ENCODE peak calls at places on chromosomes 6 and 20, in nine cellular contexts. One of them, this sample, is unnamed.

GRCh38 chr6:106547961-106548453 is 81.3 kb downstream of the RTN4IP1 start:
- DNase-seq in aorta: no peak
- DNase-seq in GM23338: peak; percentile 40
- DNase-seq in A673: no peak
- DNase-seq in left ventricle myocardium inferior: no peak
- DNase-seq in right cardiac atrium: no peak
- DNase-seq in psoas muscle: no peak
- DNase-seq in heart right ventricle: no peak
- DNase-seq in H9: no peak
- DNase-seq in this sample: no peak

GRCh38 chr6:39044181-39044580 is 4.4 kb upstream of the GLP1R start:
- DNase-seq in H9: no peak
- DNase-seq in A673: no peak
- DNase-seq in right cardiac atrium: no peak
- DNase-seq in left ventricle myocardium inferior: no peak
- DNase-seq in aorta: no peak
- DNase-seq in heart right ventricle: no peak
- DNase-seq in GM23338: no peak
- DNase-seq in psoas muscle: no peak
- DNase-seq in this sample: no peak

GRCh38 chr20:62409935-62410741 is 3.1 kb upstream of the CABLES2 start:
- DNase-seq in aorta: no peak
- DNase-seq in heart right ventricle: peak; percentile 60
- DNase-seq in right cardiac atrium: peak; percentile 76
- DNase-seq in A673: peak; percentile 64
- DNase-seq in H9: peak; percentile 73
- DNase-seq in left ventricle myocardium inferior: peak; percentile 43
- DNase-seq in GM23338: peak; percentile 81
- DNase-seq in psoas muscle: peak; percentile 47
- DNase-seq in this sample: peak; percentile 84

GRCh38 chr6:21992178-21992967 is 304.5 kb downstream of the PRL start:
- DNase-seq in left ventricle myocardium inferior: no peak
- DNase-seq in psoas muscle: no peak
- DNase-seq in A673: peak; percentile 34
- DNase-seq in right cardiac atrium: peak; percentile 44
- DNase-seq in GM23338: no peak
- DNase-seq in H9: no peak
- DNase-seq in heart right ventricle: no peak
- DNase-seq in aorta: no peak
- DNase-seq in this sample: no peak

GRCh38 chr6:24205020-24205492 is 79.0 kb downstream of the NRSN1 start:
- DNase-seq in H9: no peak
- DNase-seq in left ventricle myocardium inferior: no peak
- DNase-seq in psoas muscle: no peak
- DNase-seq in A673: peak; percentile 68
- DNase-seq in aorta: no peak
- DNase-seq in GM23338: peak; percentile 68
- DNase-seq in heart right ventricle: no peak
- DNase-seq in right cardiac atrium: no peak
- DNase-seq in this sample: no peak

GRCh38 chr6:90393232-90393884 is 96.7 kb upstream of the BACH2 start:
- DNase-seq in psoas muscle: peak; percentile 43
- DNase-seq in heart right ventricle: no peak
- DNase-seq in A673: peak; percentile 66
- DNase-seq in left ventricle myocardium inferior: no peak
- DNase-seq in GM23338: peak; percentile 88
- DNase-seq in right cardiac atrium: peak; percentile 64
- DNase-seq in aorta: no peak
- DNase-seq in H9: peak; percentile 67
- DNase-seq in this sample: no peak

GRCh38 chr20:17648782-17649730 is 33.0 kb downstream of the RRBP1 start:
- DNase-seq in right cardiac atrium: peak; percentile 74
- DNase-seq in heart right ventricle: peak; percentile 44
- DNase-seq in psoas muscle: no peak
- DNase-seq in aorta: peak; percentile 72
- DNase-seq in left ventricle myocardium inferior: no peak
- DNase-seq in H9: no peak
- DNase-seq in A673: no peak
- DNase-seq in GM23338: peak; percentile 47
- DNase-seq in this sample: peak; percentile 79

GRCh38 chr6:8066108-8066507 is 1.9 kb upstream of the BLOC1S5 start:
- DNase-seq in psoas muscle: no peak
- DNase-seq in H9: no peak
- DNase-seq in GM23338: peak; percentile 36
- DNase-seq in heart right ventricle: no peak
- DNase-seq in aorta: no peak
- DNase-seq in right cardiac atrium: no peak
- DNase-seq in A673: peak; percentile 25
- DNase-seq in left ventricle myocardium inferior: no peak
- DNase-seq in this sample: no peak

GRCh38 chr20:5033566-5033965 is 32.3 kb upstream of the SLC23A2 start:
- DNase-seq in H9: no peak
- DNase-seq in aorta: no peak
- DNase-seq in GM23338: no peak
- DNase-seq in A673: no peak
- DNase-seq in left ventricle myocardium inferior: no peak
- DNase-seq in heart right ventricle: no peak
- DNase-seq in right cardiac atrium: no peak
- DNase-seq in psoas muscle: no peak
- DNase-seq in this sample: no peak

GRCh38 chr6:1029196-1029595 is 282.7 kb upstream of the FOXQ1 start:
- DNase-seq in left ventricle myocardium inferior: no peak
- DNase-seq in right cardiac atrium: no peak
- DNase-seq in H9: no peak
- DNase-seq in psoas muscle: no peak
- DNase-seq in aorta: no peak
- DNase-seq in heart right ventricle: no peak
- DNase-seq in A673: no peak
- DNase-seq in GM23338: no peak
- DNase-seq in this sample: no peak

GRCh38 chr6:1025821-1026220 is 286.1 kb upstream of the FOXQ1 start:
- DNase-seq in A673: no peak
- DNase-seq in H9: no peak
- DNase-seq in heart right ventricle: no peak
- DNase-seq in right cardiac atrium: no peak
- DNase-seq in GM23338: no peak
- DNase-seq in aorta: no peak
- DNase-seq in psoas muscle: no peak
- DNase-seq in left ventricle myocardium inferior: no peak
- DNase-seq in this sample: no peak

GRCh38 chr6:1028744-1029143 is 283.2 kb upstream of the FOXQ1 start:
- DNase-seq in A673: no peak
- DNase-seq in H9: no peak
- DNase-seq in heart right ventricle: no peak
- DNase-seq in right cardiac atrium: no peak
- DNase-seq in GM23338: no peak
- DNase-seq in left ventricle myocardium inferior: no peak
- DNase-seq in aorta: no peak
- DNase-seq in psoas muscle: no peak
- DNase-seq in this sample: no peak

GRCh38 chr6:1027795-1028569 is 283.9 kb upstream of the FOXQ1 start:
- DNase-seq in A673: peak; percentile 27
- DNase-seq in psoas muscle: no peak
- DNase-seq in left ventricle myocardium inferior: no peak
- DNase-seq in GM23338: peak; percentile 42
- DNase-seq in heart right ventricle: no peak
- DNase-seq in right cardiac atrium: no peak
- DNase-seq in aorta: no peak
- DNase-seq in H9: peak; percentile 49
- DNase-seq in this sample: no peak

DNA sequence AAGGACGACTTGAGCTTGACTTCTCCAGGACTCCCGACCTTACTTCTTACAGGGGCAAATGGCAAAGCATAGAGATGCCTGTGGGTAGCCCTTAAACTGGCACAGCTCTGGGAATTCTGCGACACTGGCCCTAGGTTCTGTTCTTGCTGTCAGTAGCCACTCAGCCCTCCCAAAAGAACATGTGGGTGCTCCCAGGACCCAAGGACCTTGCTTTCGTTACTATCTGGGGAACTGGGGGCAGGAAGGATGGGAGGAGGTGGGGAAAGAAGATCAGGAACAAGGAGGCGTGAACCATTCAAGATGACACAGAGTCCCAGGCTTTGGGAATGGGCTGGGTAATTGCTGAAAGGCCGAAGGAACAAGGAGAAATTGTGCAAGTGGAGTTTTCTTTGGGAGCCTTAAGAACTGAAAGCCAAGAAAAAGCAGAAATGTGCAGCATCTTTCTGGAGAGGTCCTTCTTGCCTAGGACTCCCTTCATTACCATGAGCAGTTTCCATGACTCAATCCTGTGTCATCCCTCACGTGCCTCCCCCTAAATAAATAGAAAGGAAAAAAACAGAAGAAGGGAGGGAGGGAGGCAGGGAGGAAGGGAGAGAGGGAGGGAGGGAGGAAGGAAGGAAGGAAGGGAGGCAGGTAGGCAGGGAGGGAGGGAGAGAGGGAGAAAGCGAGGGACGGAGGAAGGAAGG is 284.6 kb upstream of the FOXQ1 start:
- DNase-seq in psoas muscle: no peak
- DNase-seq in left ventricle myocardium inferior: no peak
- DNase-seq in heart right ventricle: no peak
- DNase-seq in A673: no peak
- DNase-seq in aorta: no peak
- DNase-seq in GM23338: no peak
- DNase-seq in H9: no peak
- DNase-seq in right cardiac atrium: no peak
- DNase-seq in this sample: no peak
- H3K27ac ChIP-seq in psoas muscle: no peak overlapping the region
- H3K27ac ChIP-seq in left ventricle myocardium inferior: no peak overlapping the region
- H3K27ac ChIP-seq in heart right ventricle: no peak overlapping the region
- H3K27ac ChIP-seq in A673: no peak overlapping the region
- H3K27ac ChIP-seq in aorta: no peak overlapping the region
- H3K27ac ChIP-seq in GM23338: no peak overlapping the region
- H3K27ac ChIP-seq in H9: no peak overlapping the region
- H3K27ac ChIP-seq in right cardiac atrium: no peak overlapping the region
- H3K27ac ChIP-seq in this sample: no peak overlapping the region

GRCh38 chr20:63626424-63627128 is at the start of gene GMEB2:
- DNase-seq in H9: peak; percentile 76
- DNase-seq in heart right ventricle: peak; percentile 82
- DNase-seq in left ventricle myocardium inferior: peak; percentile 81
- DNase-seq in A673: peak; percentile 83
- DNase-seq in GM23338: peak; percentile 75
- DNase-seq in aorta: peak; percentile 91
- DNase-seq in right cardiac atrium: peak; percentile 91
- DNase-seq in psoas muscle: peak; percentile 83
- DNase-seq in this sample: peak; percentile 91
- H3K4me1 ChIP-seq in H9: no peaks in the 10 kb centered on the region
- H3K4me1 ChIP-seq in heart right ventricle: peaks cover 27% of the 10 kb centered on the region
- H3K4me1 ChIP-seq in left ventricle myocardium inferior: peaks cover 45% of the 10 kb centered on the region
- H3K4me1 ChIP-seq in A673: peaks cover 8% of the 10 kb centered on the region
- H3K4me1 ChIP-seq in GM23338: peaks cover 3% of the 10 kb centered on the region
- H3K4me1 ChIP-seq in aorta: no peaks in the 10 kb centered on the region
- H3K4me1 ChIP-seq in right cardiac atrium: no peaks in the 10 kb centered on the region
- H3K4me1 ChIP-seq in psoas muscle: peaks cover 15% of the 10 kb centered on the region
- H3K4me1 ChIP-seq in this sample: peaks cover 8% of the 10 kb centered on the region

GRCh38 chr6:20932284-20932683 is 398.0 kb downstream of the CDKAL1 start:
- DNase-seq in A673: no peak
- DNase-seq in left ventricle myocardium inferior: no peak
- DNase-seq in H9: no peak
- DNase-seq in GM23338: peak; percentile 24
- DNase-seq in right cardiac atrium: no peak
- DNase-seq in psoas muscle: no peak
- DNase-seq in aorta: no peak
- DNase-seq in heart right ventricle: no peak
- DNase-seq in this sample: no peak
- H3K27ac ChIP-seq in A673: no peak overlapping the region
- H3K27ac ChIP-seq in left ventricle myocardium inferior: no peak overlapping the region
- H3K27ac ChIP-seq in H9: no peak overlapping the region
- H3K27ac ChIP-seq in GM23338: no peak overlapping the region
- H3K27ac ChIP-seq in right cardiac atrium: no peak overlapping the region
- H3K27ac ChIP-seq in psoas muscle: no peak overlapping the region
- H3K27ac ChIP-seq in aorta: no peak overlapping the region
- H3K27ac ChIP-seq in heart right ventricle: no peak overlapping the region
- H3K27ac ChIP-seq in this sample: no peak overlapping the region

GRCh38 chr6:32191696-32192607 is 491 bp downstream of the GPSM3 start:
- DNase-seq in GM23338: no peak
- DNase-seq in right cardiac atrium: no peak
- DNase-seq in left ventricle myocardium inferior: no peak
- DNase-seq in A673: no peak
- DNase-seq in aorta: no peak
- DNase-seq in psoas muscle: no peak
- DNase-seq in H9: peak; percentile 24
- DNase-seq in heart right ventricle: no peak
- DNase-seq in this sample: no peak

GRCh38 chr6:32190946-32191677 is 1.1 kb upstream of the PBX2 start:
- DNase-seq in psoas muscle: no peak
- DNase-seq in GM23338: no peak
- DNase-seq in H9: peak; percentile 25
- DNase-seq in A673: no peak
- DNase-seq in aorta: no peak
- DNase-seq in left ventricle myocardium inferior: no peak
- DNase-seq in heart right ventricle: no peak
- DNase-seq in right cardiac atrium: no peak
- DNase-seq in this sample: no peak

GRCh38 chr6:32189742-32190053 is 304 bp downstream of the PBX2 start:
- DNase-seq in A673: no peak
- DNase-seq in right cardiac atrium: peak; percentile 81
- DNase-seq in H9: no peak
- DNase-seq in aorta: peak; percentile 80
- DNase-seq in GM23338: no peak
- DNase-seq in heart right ventricle: no peak
- DNase-seq in psoas muscle: peak; percentile 52
- DNase-seq in left ventricle myocardium inferior: peak; percentile 44
- DNase-seq in this sample: no peak

GRCh38 chr6:32189082-32189741 is 790 bp downstream of the PBX2 start:
- DNase-seq in left ventricle myocardium inferior: no peak
- DNase-seq in aorta: peak; percentile 64
- DNase-seq in psoas muscle: no peak
- DNase-seq in GM23338: peak; percentile 14
- DNase-seq in right cardiac atrium: no peak
- DNase-seq in heart right ventricle: no peak
- DNase-seq in A673: no peak
- DNase-seq in H9: peak; percentile 24
- DNase-seq in this sample: no peak

DNA sequence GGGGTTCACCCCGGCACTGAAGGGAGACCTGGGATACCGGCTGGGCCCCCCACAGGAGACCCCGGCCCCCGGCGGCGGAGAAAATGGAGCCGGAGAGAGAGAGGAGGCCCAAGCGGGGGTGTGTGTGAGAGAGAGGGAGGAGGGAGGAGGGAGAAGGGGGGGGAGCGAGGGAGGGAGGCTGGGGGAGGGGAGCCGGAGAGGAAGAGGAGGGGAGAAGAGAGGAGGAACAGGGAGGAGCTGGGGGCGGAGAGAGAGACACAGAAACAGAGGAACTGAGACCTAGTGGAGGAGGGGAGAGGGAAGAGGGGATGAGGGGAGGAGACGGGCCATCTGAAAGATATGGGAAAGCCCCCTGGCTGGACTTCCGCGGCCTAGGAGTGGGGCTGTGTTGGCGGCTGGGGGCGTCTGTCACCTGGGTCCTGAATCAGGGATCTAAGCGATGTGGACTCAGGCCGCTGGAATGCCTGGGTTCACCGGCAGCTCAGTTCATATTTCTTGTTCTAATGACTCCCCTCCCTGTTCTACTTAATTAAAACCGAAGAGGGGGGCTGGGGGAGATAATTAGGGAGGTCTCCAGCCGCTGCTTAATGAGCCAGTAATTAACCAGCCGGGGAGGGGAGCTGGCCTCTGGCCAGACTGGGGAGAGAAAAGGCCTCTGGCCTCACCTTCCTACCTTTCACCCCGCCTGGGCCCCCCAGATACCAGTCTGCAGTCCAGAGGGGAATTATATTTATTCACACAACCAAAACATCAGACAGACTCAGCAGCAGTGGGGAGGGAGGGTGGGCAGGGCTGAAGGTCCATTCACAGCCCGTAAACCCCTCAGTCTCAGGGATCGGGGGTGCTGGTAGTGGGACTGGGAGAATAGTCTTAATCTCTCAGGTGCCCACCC is at the start of gene PBX2:
- DNase-seq in aorta: peak; percentile 95
- DNase-seq in H9: peak; percentile 88
- DNase-seq in heart right ventricle: peak; percentile 86
- DNase-seq in right cardiac atrium: peak; percentile 96
- DNase-seq in A673: peak; percentile 94
- DNase-seq in GM23338: peak; percentile 93
- DNase-seq in psoas muscle: peak; percentile 89
- DNase-seq in left ventricle myocardium inferior: peak; percentile 93
- DNase-seq in this sample: peak; percentile 93
- H3K4me1 ChIP-seq in aorta: no peaks in the 10 kb centered on the region
- H3K4me1 ChIP-seq in H9: peaks cover 7% of the 10 kb centered on the region
- H3K4me1 ChIP-seq in heart right ventricle: peaks cover 84% of the 10 kb centered on the region
- H3K4me1 ChIP-seq in right cardiac atrium: peaks cover 9% of the 10 kb centered on the region
- H3K4me1 ChIP-seq in A673: peaks cover 29% of the 10 kb centered on the region
- H3K4me1 ChIP-seq in GM23338: peaks cover 51% of the 10 kb centered on the region
- H3K4me1 ChIP-seq in psoas muscle: peaks cover 20% of the 10 kb centered on the region
- H3K4me1 ChIP-seq in left ventricle myocardium inferior: peaks cover 86% of the 10 kb centered on the region
- H3K4me1 ChIP-seq in this sample: peaks cover 59% of the 10 kb centered on the region

This sample was measured in upper lobe of right lung.